ENCODE peak calls at places on chromosomes 1 and 21, in ten cellular contexts. C is OCI-LY7, N is tibial nerve, V is heart right ventricle, L is A549, G is breast epithelium, Q is Peyer's patch, J is left lung, H is neural progenitor cell, K is ovary. O is an unnamed sample.
A peak's percentile ranks its signal among the peaks of the same experiment; 100 is the strongest.

GRCh38 chr1:89200668-89201488 is 2.1 kb upstream of the GBP4 start:
- DNase-seq in N (no peak), J (no peak), C (no peak), Q (peak; percentile 17), H (no peak), G (no peak), V (no peak), L (no peak), K (no peak), O (no peak)

GRCh38 chr1:119225831-119226230 is 85.4 kb upstream of the WARS2 start:
- DNase-seq in L (no peak), K (no peak), N (no peak), H (no peak), Q (no peak), G (no peak), J (no peak), V (no peak), C (no peak), O (no peak)

GRCh38 chr21:41581592-41582228 is 73.8 kb upstream of the TMPRSS2 start:
- DNase-seq in Q (no peak), H (no peak), K (no peak), G (no peak), C (no peak), J (no peak), N (no peak), L (no peak), V (no peak), O (no peak)

GRCh38 chr1:156808186-156809030 is 8.2 kb downstream of the SH2D2A start:
- DNase-seq in K (no peak), C (no peak), N (no peak), J (no peak), H (no peak), Q (no peak), G (no peak), L (no peak), V (no peak), O (no peak)

GRCh38 chr21:33403128-33403785 is at the start of gene IFNGR2:
- DNase-seq in L (no peak), Q (peak; percentile 48), H (peak; percentile 77), J (peak; percentile 58), K (peak; percentile 41), N (no peak), V (peak; percentile 65), C (peak; percentile 68), G (no peak), O (peak; percentile 43)

GRCh38 chr1:158196461-158196860 is 15.8 kb downstream of the CD1D start:
- DNase-seq in N (no peak), K (no peak), H (no peak), J (no peak), Q (no peak), V (no peak), G (no peak), C (no peak), L (no peak), O (no peak)

GRCh38 chr21:27586986-27587385 is 620.1 kb upstream of the ADAMTS5 start:
- DNase-seq in V (no peak), K (no peak), L (no peak), G (no peak), N (no peak), J (no peak), C (no peak), Q (no peak), H (no peak), O (no peak)

GRCh38 chr1:64499966-64500365 is 30.0 kb downstream of the CACHD1 start:
- DNase-seq in L (peak; percentile 43), G (no peak), Q (no peak), N (no peak), H (no peak), J (no peak), K (no peak), C (no peak), V (no peak), O (no peak)

GRCh38 chr1:171715813-171716251 is 26.0 kb downstream of the VAMP4 start:
- DNase-seq in J (no peak), Q (no peak), K (no peak), N (no peak), H (no peak), L (peak; percentile 7), C (peak; percentile 13), V (no peak), G (no peak), O (no peak)

GRCh38 chr1:33876970-33877680 is 13.2 kb downstream of the HMGB4 start:
- DNase-seq in C (no peak), N (peak; percentile 18), L (no peak), G (no peak), V (peak; percentile 21), K (no peak), J (no peak), H (no peak), Q (no peak), O (no peak)

GRCh38 chr1:1210726-1211540 is 3.0 kb downstream of the TNFRSF4 start:
- DNase-seq in H (no peak), G (no peak), C (no peak), Q (no peak), J (no peak), L (no peak), N (no peak), V (peak; percentile 11), K (no peak), O (no peak)

GRCh38 chr1:52904590-52905375 is 16.8 kb downstream of the ECHDC2 start:
- DNase-seq in Q (no peak), N (no peak), V (no peak), K (no peak), G (no peak), C (peak; percentile 58), H (peak; percentile 72), J (no peak), L (peak; percentile 25), O (no peak)

DNA sequence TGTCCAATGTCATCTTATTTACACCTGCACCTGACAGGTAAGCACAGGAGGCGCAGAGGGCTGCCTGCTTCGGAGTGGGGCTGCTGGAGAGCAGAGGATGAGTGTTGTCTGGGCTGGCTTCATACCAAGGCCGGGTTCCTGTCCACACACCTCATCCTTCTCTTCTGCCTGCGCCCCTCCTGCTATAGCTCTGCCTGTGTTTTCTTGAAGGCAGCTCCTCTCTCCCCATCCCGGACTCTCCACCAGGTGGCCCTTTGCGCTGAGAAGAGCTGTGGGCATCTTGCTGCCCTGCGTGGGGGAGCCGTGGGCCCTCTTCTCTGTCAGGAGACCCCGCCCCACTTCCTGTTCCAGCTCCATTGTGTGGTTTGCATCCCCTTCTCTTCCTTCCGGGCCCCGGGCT is 35.0 kb downstream of the ARHGEF10L start:
- DNase-seq in H (peak; percentile 47), C (no peak), V (no peak), K (no peak), G (no peak), Q (no peak), L (no peak), N (no peak), J (no peak), O (no peak)
- TF ChIP-seq CTCF in H (peak; percentile 41), C (peak; percentile 13), V (peak; percentile 8), K (no peak), G (no peak), Q (no peak), L (no peak), N (no peak), J (no peak), O (no peak)

GRCh38 chr1:185666582-185666981 is 67.6 kb upstream of the HMCN1 start:
- DNase-seq in G (no peak), L (no peak), J (no peak), K (no peak), H (no peak), C (no peak), V (no peak), N (no peak), Q (no peak), O (no peak)

GRCh38 chr1:185668013-185668412 is 66.2 kb upstream of the HMCN1 start:
- DNase-seq in L (no peak), V (no peak), K (no peak), G (no peak), H (no peak), J (no peak), Q (no peak), N (no peak), C (no peak), O (peak; percentile 30)

GRCh38 chr1:185672719-185673360 is 61.4 kb upstream of the HMCN1 start:
- DNase-seq in L (no peak), K (no peak), N (no peak), V (no peak), C (no peak), H (no peak), G (no peak), Q (no peak), J (no peak), O (no peak)

GRCh38 chr1:185674201-185674600 is 60.0 kb upstream of the HMCN1 start:
- DNase-seq in C (peak; percentile 13), H (no peak), V (no peak), Q (peak; percentile 28), J (no peak), G (no peak), L (peak; percentile 13), K (no peak), N (no peak), O (no peak)

GRCh38 chr1:185670187-185670627 is 64.0 kb upstream of the HMCN1 start:
- DNase-seq in V (no peak), H (peak; percentile 60), K (peak; percentile 37), G (no peak), L (peak; percentile 50), J (no peak), N (no peak), Q (peak; percentile 45), C (no peak), O (peak; percentile 75)
- H3K4me3 ChIP-seq in V (no peak overlapping the region), H (no peak overlapping the region), K (no peak overlapping the region), G (no peak overlapping the region), L (no peak overlapping the region), J (no peak overlapping the region), N (no peak overlapping the region), Q (no peak overlapping the region), C (no peak overlapping the region), O (no peak overlapping the region)

GRCh38 chr1:111730282-111730681 is 8.9 kb downstream of the INKA2 start:
- DNase-seq in L (no peak), C (no peak), V (no peak), Q (no peak), N (no peak), K (no peak), H (no peak), G (no peak), J (no peak), O (no peak)
- H3K27ac ChIP-seq in L (no peak overlapping the region), C (no peak overlapping the region), V (peak overlapping the region; percentile 56), Q (no peak overlapping the region), N (peak overlapping the region; percentile 85), K (no peak overlapping the region), H (no peak overlapping the region), G (no peak overlapping the region), J (no peak overlapping the region), O (no peak overlapping the region)

DNA sequence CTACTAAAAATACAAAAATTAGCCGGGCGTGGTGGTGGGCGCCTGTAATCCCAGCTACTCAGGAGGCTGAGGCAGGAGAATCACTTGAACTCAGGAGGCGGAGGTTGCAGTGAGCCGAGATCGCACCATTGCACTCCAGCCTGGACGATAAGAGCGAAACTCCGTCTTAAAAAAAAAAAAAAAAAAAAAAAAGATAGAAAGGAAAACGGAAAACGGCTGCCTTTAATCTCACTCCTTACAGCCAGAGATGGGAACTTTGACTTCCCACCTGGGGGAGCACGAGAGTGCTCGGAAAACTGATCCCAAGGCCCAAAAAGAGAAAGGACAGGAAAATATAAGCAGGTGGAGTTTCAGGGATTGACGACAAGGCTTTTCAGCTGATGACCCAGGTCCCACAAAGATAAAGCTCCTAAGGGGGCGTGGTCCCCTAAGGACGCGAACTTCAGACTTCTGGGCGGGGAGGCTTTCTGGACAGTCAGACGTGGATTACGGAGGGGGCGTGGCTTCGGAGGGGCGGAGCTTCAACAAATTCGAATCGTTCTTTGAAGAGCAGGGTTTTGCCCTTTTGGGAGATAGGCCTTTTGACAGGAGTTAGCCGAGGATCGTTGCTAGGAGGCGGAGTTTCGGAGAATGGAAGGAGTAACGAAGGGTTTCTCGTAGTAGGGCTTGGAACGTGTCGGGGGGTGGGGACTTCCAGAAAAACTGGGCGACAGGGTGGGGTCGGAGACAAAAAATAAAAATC is 966 bp upstream of the CKS1B start:
- DNase-seq in H (peak; percentile 97), N (peak; percentile 97), K (peak; percentile 99), C (peak; percentile 94), V (peak; percentile 95), L (peak; percentile 99), G (peak; percentile 99), Q (peak; percentile 96), J (peak; percentile 96), O (peak; percentile 98)
- TF ChIP-seq CTCF in H (peak; percentile 14), N (no peak), K (no peak), C (peak; percentile 37), V (peak; percentile 10), L (no peak), G (no peak), Q (no peak), J (no peak), O (no peak)

O was measured in testis.